ENCODE peak calls at places on chromosome 18, in four cellular contexts. W, X, B and S are unnamed samples.
A peak's percentile ranks its signal among the peaks of the same experiment; 100 is the strongest.

GRCh38 chr18:28198588-28198987 is 21.7 kb upstream of the CDH2 start:
- DNase-seq in W (no peak), X (no peak), B (no peak), S (no peak)

GRCh38 chr18:3256693-3257626 is 5.0 kb upstream of the MYL12B start:
- DNase-seq in W (no peak), X (no peak), B (no peak), S (peak; percentile 84)

GRCh38 chr18:26003817-26004216 is 86.6 kb downstream of the SS18 start:
- DNase-seq in W (no peak), X (no peak), B (no peak), S (no peak)

GRCh38 chr18:40152859-40153258 is 1802.2 kb upstream of the PIK3C3 start:
- DNase-seq in W (no peak), X (no peak), B (no peak), S (peak; percentile 6)

GRCh38 chr18:9413586-9413985 is 61.7 kb upstream of the RALBP1 start:
- DNase-seq in W (no peak), X (no peak), B (no peak), S (no peak)

GRCh38 chr18:62098960-62099359 is 87.9 kb downstream of the PIGN start:
- DNase-seq in W (no peak), X (no peak), B (no peak), S (no peak)

GRCh38 chr18:78735131-78736014 is 244.2 kb upstream of the SALL3 start:
- DNase-seq in W (no peak), X (no peak), B (no peak), S (no peak)

GRCh38 chr18:39198376-39198775 is 1632.8 kb upstream of the CELF4 start:
- DNase-seq in W (no peak), X (no peak), B (no peak), S (no peak)

GRCh38 chr18:650428-650858 is 7.0 kb upstream of the TYMS start:
- DNase-seq in W (peak; percentile 74), X (no peak), B (peak; percentile 79), S (no peak)

GRCh38 chr18:59123588-59124369 is 15.9 kb upstream of the SEC11C start:
- DNase-seq in W (no peak), X (no peak), B (no peak), S (no peak)

GRCh38 chr18:35283923-35284794 is 5.9 kb downstream of the ZSCAN30 start:
- DNase-seq in W (no peak), X (no peak), B (peak; percentile 25), S (no peak)

GRCh38 chr18:77068321-77068841 is 64.2 kb downstream of the MBP start:
- DNase-seq in W (peak; percentile 39), X (no peak), B (no peak), S (no peak)

GRCh38 chr18:46278481-46279465 is 174.6 kb downstream of the HAUS1 start:
- DNase-seq in W (no peak), X (no peak), B (no peak), S (no peak)

GRCh38 chr18:50453014-50453680 is 78.3 kb downstream of the SKA1 start:
- DNase-seq in W (no peak), X (no peak), B (no peak), S (no peak)

GRCh38 chr18:74689251-74689650 is 91.6 kb downstream of the ZNF407 start:
- DNase-seq in W (no peak), X (no peak), B (no peak), S (no peak)
- TF ChIP-seq BRCA1 in W (no peak), X (no peak), B (no peak), S (no peak)

DNA sequence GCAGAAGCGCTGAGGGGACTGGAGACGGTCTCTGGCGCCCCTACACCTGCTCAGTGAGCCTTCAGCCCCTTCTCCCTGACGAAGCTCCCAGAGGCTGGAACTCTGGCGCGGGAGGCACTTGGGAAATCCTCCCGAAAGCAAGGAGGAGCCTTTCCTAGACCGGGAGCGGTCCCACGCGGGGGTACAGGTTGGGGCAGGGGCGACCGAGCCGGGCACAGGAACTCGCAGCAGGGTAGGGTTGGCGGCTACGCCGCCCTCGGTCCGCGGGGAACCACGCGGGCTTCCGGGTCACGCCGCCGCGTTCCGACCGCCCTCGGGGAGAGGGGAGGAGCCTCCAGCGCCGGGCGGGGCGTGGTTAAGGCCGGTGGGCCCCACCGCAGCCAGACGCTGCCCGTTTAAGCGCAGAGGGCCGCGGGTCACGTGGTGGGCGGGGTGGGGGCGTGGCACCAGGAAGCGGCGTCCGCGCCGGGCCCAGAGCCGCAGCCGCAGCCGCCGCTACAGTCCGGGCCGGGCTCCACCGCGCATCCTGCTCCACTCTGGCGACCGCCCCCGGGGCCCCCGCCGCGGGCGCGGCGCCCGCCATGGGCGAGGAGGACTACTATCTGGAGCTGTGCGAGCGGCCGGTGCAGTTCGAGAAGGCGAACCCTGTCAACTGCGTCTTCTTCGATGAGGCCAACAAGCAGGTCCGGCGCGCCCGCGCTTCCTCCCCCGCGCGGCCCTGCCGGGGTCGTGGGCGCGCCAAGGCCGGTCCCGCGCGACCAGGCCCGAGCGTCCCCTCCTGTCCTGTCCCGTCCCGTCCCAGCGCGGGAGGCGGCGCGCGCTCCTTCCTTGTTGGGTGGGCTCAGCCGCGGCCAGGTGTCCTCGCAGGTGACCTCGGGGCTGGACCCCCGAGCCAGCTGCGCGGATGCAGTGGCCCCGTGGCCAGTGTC is at the start of gene RMC1:
- DNase-seq in W (peak; percentile 66), X (peak; percentile 99), B (peak; percentile 98), S (peak; percentile 80)
- TF ChIP-seq CTCF in W (peak; percentile 20), X (peak; percentile 36), B (peak; percentile 45), S (peak; percentile 73)

GRCh38 chr18:49046125-49046524 is 95.4 kb upstream of the SMAD7 start:
- DNase-seq in W (no peak), X (no peak), B (no peak), S (no peak)

GRCh38 chr18:49038423-49038822 is 87.7 kb upstream of the SMAD7 start:
- DNase-seq in W (no peak), X (no peak), B (no peak), S (no peak)

GRCh38 chr18:49044898-49045297 is 94.1 kb upstream of the SMAD7 start:
- DNase-seq in W (no peak), X (no peak), B (no peak), S (no peak)

GRCh38 chr18:49045585-49045984 is 94.8 kb upstream of the SMAD7 start:
- DNase-seq in W (no peak), X (no peak), B (no peak), S (no peak)

GRCh38 chr18:49041677-49042570 is 91.2 kb upstream of the SMAD7 start:
- DNase-seq in W (no peak), X (no peak), B (peak; percentile 35), S (peak; percentile 40)
- TF ChIP-seq BRCA1 in W (no peak), X (no peak), B (no peak), S (no peak)

GRCh38 chr18:12998332-12999060 is 7.3 kb downstream of the CEP192 start:
- DNase-seq in W (peak; percentile 62), X (no peak), B (no peak), S (no peak)

GRCh38 chr18:13006731-13007550 is 15.8 kb downstream of the CEP192 start:
- DNase-seq in W (no peak), X (no peak), B (no peak), S (no peak)

GRCh38 chr18:13005289-13005688 is 14.1 kb downstream of the CEP192 start:
- DNase-seq in W (no peak), X (no peak), B (no peak), S (no peak)

GRCh38 chr18:13004316-13004879 is 13.2 kb downstream of the CEP192 start:
- DNase-seq in W (no peak), X (no peak), B (no peak), S (no peak)

DNA sequence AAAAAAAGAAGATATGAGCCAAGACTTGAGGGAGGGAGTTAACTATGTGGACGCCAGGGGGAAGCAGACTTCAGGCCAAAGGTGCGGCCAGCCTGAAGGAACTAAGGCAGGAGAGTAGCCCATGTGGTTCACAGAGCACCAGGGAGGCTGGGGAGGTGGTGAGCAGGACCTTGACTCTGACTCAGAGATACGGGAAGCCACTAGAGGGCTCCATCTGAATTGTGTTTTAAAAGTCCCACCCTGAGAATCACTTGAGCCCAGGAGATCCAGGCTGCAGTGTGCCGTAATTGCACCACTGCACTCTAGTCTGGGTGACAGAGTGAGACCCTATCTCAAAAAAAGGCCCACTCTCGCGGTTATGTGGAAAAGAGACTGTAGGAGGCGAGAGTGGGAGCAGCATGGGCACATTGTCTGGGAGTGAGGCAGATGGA is 12.3 kb downstream of the CEP192 start:
- DNase-seq in W (no peak), X (peak; percentile 69), B (peak; percentile 79), S (peak; percentile 47)
- TF ChIP-seq CTCF in W (peak; percentile 57), X (peak; percentile 65), B (peak; percentile 46), S (peak; percentile 68)

GRCh38 chr18:63197246-63197791 is 122.2 kb downstream of the BCL2 start:
- DNase-seq in W (no peak), X (no peak), B (no peak), S (no peak)
- TF ChIP-seq BRCA1 in W (no peak), X (no peak), B (no peak), S (no peak)